ENCODE peak calls at places on chromosomes 5 and 9, in seven cellular contexts. N, P, U, K, R, I and X are unnamed samples.

GRCh38 chr5:52690236-52690685 is 97.5 kb upstream of the ITGA1 start:
- DNase-seq in R (no peak), N (no peak), K (no peak), U (no peak), I (no peak), P (no peak), X (no peak)

GRCh38 chr5:149425729-149426128 is 46.6 kb upstream of the IL17B start:
- DNase-seq in K (no peak), I (no peak), U (no peak), R (no peak), N (no peak), P (no peak), X (no peak)

GRCh38 chr9:114318416-114318815 is 4.5 kb upstream of the ORM1 start:
- DNase-seq in N (no peak), P (peak), R (no peak), I (no peak), K (no peak), U (peak), X (no peak)

GRCh38 chr5:32713396-32714381 is 2.6 kb downstream of the NPR3 start:
- DNase-seq in U (peak), R (no peak), I (peak), P (peak), K (no peak), N (no peak), X (peak)

GRCh38 chr9:17614929-17615328 is 36.1 kb downstream of the SH3GL2 start:
- DNase-seq in R (no peak), N (no peak), U (no peak), K (no peak), P (no peak), I (no peak), X (no peak)

GRCh38 chr5:127410906-127411780 is 106.3 kb upstream of the PRRC1 start:
- DNase-seq in K (no peak), U (no peak), R (no peak), P (no peak), I (no peak), N (no peak), X (no peak)

GRCh38 chr9:106761493-106761892 is 101.5 kb upstream of the ZNF462 start:
- DNase-seq in U (no peak), I (no peak), N (no peak), R (no peak), K (no peak), P (no peak), X (no peak)

GRCh38 chr9:10876333-10876732 is 263.5 kb upstream of the PTPRD start:
- DNase-seq in U (no peak), R (no peak), K (peak), P (no peak), I (no peak), N (no peak), X (no peak)

GRCh38 chr9:122225323-122226141 is 3.2 kb downstream of the LHX6 start:
- DNase-seq in K (no peak), P (no peak), R (no peak), N (no peak), U (no peak), I (no peak), X (no peak)

GRCh38 chr5:44546283-44546682 is 157.1 kb upstream of the FGF10 start:
- DNase-seq in I (no peak), R (peak), K (no peak), P (no peak), N (no peak), U (no peak), X (no peak)

GRCh38 chr9:99184073-99184426 is 37.7 kb downstream of the ALG2 start:
- DNase-seq in K (no peak), R (no peak), U (no peak), I (no peak), P (no peak), N (no peak), X (no peak)

GRCh38 chr9:94772654-94773303 is 46.3 kb downstream of the AOPEP start:
- DNase-seq in K (peak), R (no peak), N (peak), U (no peak), P (no peak), I (no peak), X (peak)

GRCh38 chr5:168176251-168176650 is 115.2 kb upstream of the WWC1 start:
- DNase-seq in N (no peak), K (no peak), R (no peak), P (no peak), I (no peak), U (no peak), X (no peak)

GRCh38 chr5:112957970-112958773 is 18.4 kb upstream of the DCP2 start:
- DNase-seq in I (no peak), R (peak), N (no peak), U (no peak), K (peak), P (peak), X (peak)

GRCh38 chr9:124363326-124364096 is 51.7 kb downstream of the PSMB7 start:
- DNase-seq in I (no peak), P (no peak), K (no peak), N (no peak), U (no peak), R (no peak), X (no peak)

GRCh38 chr5:179134511-179134910 is 74.3 kb downstream of the ZNF354C start:
- DNase-seq in R (no peak), I (peak), U (no peak), P (no peak), N (no peak), K (no peak), X (no peak)

GRCh38 chr9:136623849-136624183 is 38.9 kb upstream of the EGFL7 start:
- DNase-seq in N (no peak), K (no peak), P (peak), U (no peak), R (no peak), I (no peak), X (peak)

GRCh38 chr5:127997131-127997775 is 86.3 kb upstream of the SLC12A2 start:
- DNase-seq in I (no peak), N (no peak), U (no peak), R (no peak), P (no peak), K (no peak), X (peak)

GRCh38 chr5:2006193-2006970 is 123.7 kb upstream of the IRX4 start:
- DNase-seq in R (no peak), I (no peak), N (no peak), P (no peak), K (no peak), U (peak), X (no peak)

GRCh38 chr9:14515564-14516198 is 177.6 kb downstream of the ZDHHC21 start:
- DNase-seq in R (no peak), I (no peak), K (no peak), U (no peak), N (no peak), P (no peak), X (no peak)

GRCh38 chr9:4366649-4367330 is 66.9 kb upstream of the GLIS3 start:
- DNase-seq in I (no peak), K (peak), P (peak), N (peak), R (no peak), U (no peak), X (peak)

GRCh38 chr9:105681724-105682123 is 12.6 kb upstream of the TMEM38B start:
- DNase-seq in I (no peak), N (no peak), U (no peak), R (peak), K (peak), P (no peak), X (no peak)

GRCh38 chr5:172499287-172499686 is 45.0 kb upstream of the SH3PXD2B start:
- DNase-seq in P (no peak), I (no peak), R (no peak), K (no peak), U (peak), N (no peak), X (no peak)

GRCh38 chr9:124248066-124248465 is 9.7 kb upstream of the NEK6 start:
- DNase-seq in K (no peak), R (no peak), N (no peak), I (no peak), U (no peak), P (no peak), X (no peak)

GRCh38 chr9:96417610-96418073 is 528 bp downstream of the ZNF367 start:
- DNase-seq in R (no peak), U (no peak), K (no peak), P (peak), N (peak), I (peak), X (no peak)

GRCh38 chr5:34486160-34486765 is 169.9 kb upstream of the RAI14 start:
- DNase-seq in P (peak), N (peak), I (peak), U (peak), R (peak), K (peak), X (peak)

GRCh38 chr9:4734150-4734549 is 6.9 kb downstream of the AK3 start:
- DNase-seq in R (no peak), U (no peak), N (no peak), K (no peak), P (no peak), I (no peak), X (no peak)

GRCh38 chr9:129685220-129685932 is 19.9 kb downstream of the PRRX2 start:
- DNase-seq in N (no peak), I (no peak), U (no peak), K (no peak), R (no peak), P (no peak), X (no peak)

GRCh38 chr9:22229069-22229468 is 217.6 kb upstream of the DMRTA1 start:
- DNase-seq in K (no peak), I (no peak), P (no peak), N (no peak), U (no peak), R (no peak), X (no peak)

GRCh38 chr9:112540800-112541199 is 54.2 kb downstream of the KIAA1958 start:
- DNase-seq in K (no peak), I (no peak), R (no peak), U (no peak), N (no peak), P (no peak), X (no peak)

GRCh38 chr5:169648725-169649124 is 11.7 kb downstream of the DOCK2 start:
- DNase-seq in P (no peak), N (no peak), U (no peak), I (no peak), R (no peak), K (no peak), X (peak)

GRCh38 chr9:108093773-108094675 is 604.5 kb upstream of the KLF4 start:
- DNase-seq in U (no peak), I (no peak), K (peak), R (no peak), P (no peak), N (no peak), X (no peak)

GRCh38 chr5:175684931-175685330 is 27.1 kb downstream of the HRH2 start:
- DNase-seq in K (no peak), N (no peak), R (no peak), U (no peak), P (no peak), I (peak), X (no peak)

GRCh38 chr5:117692606-117693005 is 1118.0 kb upstream of the SEMA6A start:
- DNase-seq in R (no peak), N (no peak), P (no peak), I (no peak), U (no peak), K (no peak), X (no peak)

GRCh38 chr9:86098793-86099694 is at the start of gene GOLM1:
- DNase-seq in I (peak), N (no peak), P (peak), U (peak), R (no peak), K (peak), X (peak)

GRCh38 chr5:16051246-16051645 is 128.3 kb downstream of the MARCHF11 start:
- DNase-seq in P (no peak), N (no peak), I (no peak), U (no peak), K (peak), R (no peak), X (no peak)